ENCODE peak calls at places on chromosomes 4 and X, in four cellular contexts. H is HEK293T, G is HepG2, S is GM12878. L is an unnamed sample.

GRCh38 chr4:52869196-52869595 is 7.1 kb downstream of the RASL11B start:
- DNase-seq in H (no peak), G (no peak), S (no peak), L (no peak)

GRCh38 chrX:112071132-112071531 is 11.4 kb downstream of the TRPC5 start:
- DNase-seq in H (no peak), G (no peak), S (no peak), L (no peak)

GRCh38 chr4:15003891-15004700 is 1.8 kb downstream of the CPEB2 start:
- DNase-seq in H (peak), G (no peak), S (no peak), L (peak)

GRCh38 chrX:115679460-115679859 is 118.5 kb downstream of the PLS3 start:
- DNase-seq in H (peak), G (peak), S (no peak), L (peak)

GRCh38 chr4:180150818-180151217 is 2092.4 kb upstream of the TENM3 start:
- DNase-seq in H (no peak), G (no peak), S (no peak), L (no peak)

GRCh38 chr4:6066191-6066590 is 48.0 kb upstream of the C4orf50 start:
- DNase-seq in H (no peak), G (no peak), S (no peak), L (no peak)

GRCh38 chrX:43676960-43677582 is 21.0 kb downstream of the MAOA start:
- DNase-seq in H (peak), G (peak), S (no peak), L (no peak)

GRCh38 chr4:10704050-10704810 is 19.7 kb upstream of the CLNK start:
- DNase-seq in H (no peak), G (no peak), S (no peak), L (no peak)

GRCh38 chr4:29009908-29010307 is 1710.3 kb upstream of the PCDH7 start:
- DNase-seq in H (no peak), G (no peak), S (no peak), L (no peak)

GRCh38 chr4:88630756-88631155 is 38.5 kb downstream of the HERC3 start:
- DNase-seq in H (no peak), G (no peak), S (no peak), L (no peak)

GRCh38 chrX:281166-281999 is at the start of gene PLCXD1:
- DNase-seq in H (no peak), G (peak), S (no peak), L (peak)

GRCh38 chr4:8332891-8333331 is 63.4 kb downstream of the HTRA3 start:
- DNase-seq in H (no peak), G (no peak), S (no peak), L (no peak)

DNA sequence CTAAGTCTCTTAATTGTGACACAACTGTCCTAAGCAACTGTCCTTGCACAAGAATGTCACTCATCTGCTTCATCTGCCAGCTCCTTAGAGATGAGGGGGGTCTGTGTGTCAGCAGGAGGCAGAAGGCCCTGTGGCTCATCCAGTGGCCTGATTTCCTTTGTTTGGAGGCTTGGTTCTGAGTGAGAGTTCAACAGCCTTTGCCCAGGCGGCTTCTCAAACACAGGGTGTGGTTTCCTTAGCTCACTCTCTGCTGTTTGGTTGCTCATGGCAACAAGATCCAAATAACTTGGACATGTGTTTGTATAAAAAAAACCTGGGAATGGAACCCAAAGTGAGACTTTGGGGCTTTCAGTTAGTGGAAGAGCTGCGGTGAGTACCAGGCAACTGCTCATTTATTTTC is 46.6 kb downstream of the MAP7D3 start:
- DNase-seq in H (no peak), G (no peak), S (no peak), L (peak)
- TF ChIP-seq FOXK2 in H (no peak), G (no peak), S (no peak), L (no peak)

GRCh38 chr4:80615099-80615498 is 279.6 kb downstream of the CFAP299 start:
- DNase-seq in H (no peak), G (peak), S (no peak), L (no peak)
- TF ChIP-seq FOXK2 in H (no peak), G (no peak), S (no peak), L (no peak)

GRCh38 chrX:123464709-123465108 is 268.1 kb downstream of the THOC2 start:
- DNase-seq in H (no peak), G (peak), S (no peak), L (peak)
- TF ChIP-seq FOXK2 in H (no peak), G (no peak), S (no peak), L (peak)

GRCh38 chr4:173333658-173334084 is 487 bp downstream of the HMGB2 start:
- DNase-seq in H (peak), G (peak), S (no peak), L (peak)
- TF ChIP-seq FOXK2 in H (no peak), G (no peak), S (no peak), L (no peak)

DNA sequence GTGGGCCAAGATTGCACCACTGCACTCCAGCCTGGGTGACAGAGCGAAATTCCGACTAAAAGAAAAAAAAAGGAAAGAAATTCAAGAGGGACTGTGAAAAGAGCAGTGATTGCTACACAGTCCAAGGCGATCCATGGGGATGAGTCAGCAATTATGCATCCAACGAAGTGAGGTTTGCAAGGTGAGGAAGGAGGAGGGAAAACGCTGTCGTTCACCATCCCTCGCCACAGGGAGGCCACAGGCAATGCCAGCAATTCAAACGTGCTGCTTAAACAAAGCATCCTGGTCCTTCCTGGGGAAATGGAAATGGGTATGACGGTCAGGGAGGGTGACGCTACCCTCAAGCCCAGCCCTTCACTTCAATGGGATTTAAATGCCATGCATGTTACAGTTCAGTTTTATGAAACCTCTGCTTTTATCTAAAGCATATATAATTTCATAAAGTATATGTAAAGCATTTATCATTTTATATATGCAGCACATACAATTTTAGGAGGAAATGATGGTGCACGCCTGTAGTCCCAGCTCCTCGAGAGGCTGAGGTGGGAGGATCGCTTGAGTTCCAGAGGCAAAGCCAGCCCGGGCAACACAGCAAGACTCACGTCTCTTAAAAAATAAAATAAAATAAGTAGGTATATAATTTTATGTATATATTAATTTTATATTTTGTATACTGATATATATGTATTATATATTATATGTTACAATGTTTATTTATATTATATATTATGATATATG is 108.7 kb downstream of the DHRSX start:
- DNase-seq in H (no peak), G (peak), S (no peak), L (no peak)
- TF ChIP-seq FOXK2 in H (no peak), G (no peak), S (no peak), L (no peak)

GRCh38 chrX:48576108-48576507 is 1.8 kb downstream of the RBM3 start:
- DNase-seq in H (peak), G (no peak), S (no peak), L (no peak)

GRCh38 chrX:48579259-48579658 is 5.0 kb downstream of the RBM3 start:
- DNase-seq in H (peak), G (no peak), S (no peak), L (no peak)

GRCh38 chrX:48580662-48581061 is 6.4 kb downstream of the RBM3 start:
- DNase-seq in H (no peak), G (no peak), S (no peak), L (no peak)

GRCh38 chrX:48575642-48576041 is 1.4 kb downstream of the RBM3 start:
- DNase-seq in H (peak), G (no peak), S (no peak), L (peak)

GRCh38 chrX:48578661-48579128 is 4.4 kb downstream of the RBM3 start:
- DNase-seq in H (peak), G (no peak), S (no peak), L (no peak)
- TF ChIP-seq FOXK2 in H (no peak), G (no peak), S (no peak), L (no peak)